ENCODE peak calls at places on chromosomes 3 and 15, in six cellular contexts. O, M, W, Y, P and U are unnamed samples.
A peak's percentile ranks its signal among the peaks of the same experiment; 100 is the strongest.

GRCh38 chr15:49462242-49462641 is 39.2 kb downstream of the FGF7 start:
- DNase-seq in Y (no peak), W (no peak), O (no peak), P (no peak), M (no peak), U (no peak)

GRCh38 chr15:25176616-25176923 is 221.8 kb downstream of the SNRPN start:
- DNase-seq in W (peak; percentile 5), Y (no peak), P (no peak), M (no peak), O (no peak), U (no peak)

GRCh38 chr3:105466072-105466471 is 99.4 kb downstream of the ALCAM start:
- DNase-seq in M (no peak), W (no peak), O (no peak), P (no peak), Y (no peak), U (no peak)

GRCh38 chr3:76656531-76657070 is 383.3 kb upstream of the ROBO2 start:
- DNase-seq in W (no peak), O (no peak), M (no peak), P (peak; percentile 41), Y (no peak), U (no peak)

GRCh38 chr15:98503970-98504369 is 144.4 kb upstream of the IGF1R start:
- DNase-seq in M (no peak), Y (no peak), O (no peak), W (no peak), P (no peak), U (no peak)

GRCh38 chr3:16865335-16865734 is 19.4 kb upstream of the PLCL2 start:
- DNase-seq in Y (no peak), P (no peak), W (no peak), O (no peak), M (no peak), U (no peak)

GRCh38 chr15:78437107-78437761 is 782 bp upstream of the IREB2 start:
- DNase-seq in Y (no peak), M (peak; percentile 30), P (no peak), W (no peak), O (no peak), U (no peak)

GRCh38 chr3:187954486-187955075 is 199.4 kb upstream of the LPP start:
- DNase-seq in P (peak; percentile 83), W (no peak), O (no peak), Y (no peak), M (no peak), U (no peak)

GRCh38 chr3:5016218-5017161 is 37.3 kb downstream of the BHLHE40 start:
- DNase-seq in M (peak; percentile 30), O (no peak), Y (no peak), P (peak; percentile 65), W (peak; percentile 59), U (peak; percentile 61)

GRCh38 chr15:60673918-60674558 is 195.1 kb upstream of the ICE2 start:
- DNase-seq in W (peak; percentile 22), Y (peak; percentile 4), M (peak; percentile 83), O (no peak), P (peak; percentile 98), U (peak; percentile 94)